ENCODE peak calls at places on chromosomes 12 and 14, in five cellular contexts. L is OCI-LY7, B is colonic mucosa, V is mucosa of descending colon, U is fibroblast of lung. O is an unnamed sample. For H3K36me3, the result is how much of the 10 kb centered on the place peaks cover.

GRCh38 chr14:44180975-44181374 is 326.1 kb downstream of the FSCB start:
- DNase-seq in B (no peak), V (no peak), L (no peak), U (no peak), O (no peak)

GRCh38 chr12:131755305-131756113 is 44.6 kb downstream of the SFSWAP start:
- DNase-seq in B (no peak), V (peak), L (peak), U (no peak), O (no peak)

GRCh38 chr12:61097991-61098580 is 1162.1 kb upstream of the USP15 start:
- DNase-seq in B (no peak), U (no peak), V (no peak), L (no peak), O (no peak)

GRCh38 chr12:4011597-4011996 is 138.4 kb upstream of the PARP11 start:
- DNase-seq in B (no peak), U (peak), L (no peak), V (no peak), O (no peak)

GRCh38 chr14:50762001-50762930 is 68.7 kb downstream of the NIN start:
- DNase-seq in B (no peak), L (no peak), V (no peak), U (peak), O (peak)

GRCh38 chr12:14257303-14257733 is 108.2 kb upstream of the ATF7IP start:
- DNase-seq in B (no peak), V (peak), L (no peak), U (no peak), O (no peak)

GRCh38 chr14:73712540-73713141 is 1.5 kb downstream of the PNMA1 start:
- DNase-seq in U (peak), B (peak), V (no peak), L (peak), O (peak)

GRCh38 chr12:46473634-46474201 is 101.1 kb upstream of the SLC38A2 start:
- DNase-seq in V (peak), L (no peak), B (peak), U (peak), O (peak)

GRCh38 chr14:89368490-89369477 is 48.2 kb downstream of the FOXN3 start:
- DNase-seq in V (no peak), B (no peak), U (no peak), L (no peak), O (no peak)

GRCh38 chr12:101857043-101857558 is 20.3 kb upstream of the DRAM1 start:
- DNase-seq in L (no peak), B (no peak), U (peak), V (no peak), O (peak)

GRCh38 chr12:108525681-108526080 is 10.6 kb downstream of the FICD start:
- DNase-seq in B (no peak), U (peak), L (no peak), V (no peak), O (no peak)

GRCh38 chr14:68027276-68027675 is 207.7 kb downstream of the RAD51B start:
- DNase-seq in B (no peak), L (no peak), U (peak), V (no peak), O (no peak)

GRCh38 chr12:117388865-117389508 is 27.6 kb upstream of the NOS1 start:
- DNase-seq in U (no peak), L (no peak), V (no peak), B (no peak), O (no peak)

GRCh38 chr14:54564071-54564798 is 2.7 kb upstream of the SAMD4A start:
- DNase-seq in V (no peak), L (peak), U (peak), B (no peak), O (peak)

GRCh38 chr14:78316058-78316457 is 145.9 kb downstream of the NRXN3 start:
- DNase-seq in B (no peak), L (no peak), U (no peak), V (no peak), O (no peak)

GRCh38 chr12:120981407-120981921 is 3.1 kb downstream of the HNF1A start:
- DNase-seq in U (no peak), B (peak), L (no peak), V (peak), O (no peak)
- H3K4me3 ChIP-seq in U (no peak), B (no peak), L (no peak), V (no peak), O (no peak)

GRCh38 chr12:63420206-63420644 is 248.1 kb downstream of the DPY19L2 start:
- DNase-seq in V (no peak), B (peak), L (peak), U (peak), O (peak)
- TF ChIP-seq CTCF in V (no peak), B (peak), L (peak), U (peak), O (peak)

DNA sequence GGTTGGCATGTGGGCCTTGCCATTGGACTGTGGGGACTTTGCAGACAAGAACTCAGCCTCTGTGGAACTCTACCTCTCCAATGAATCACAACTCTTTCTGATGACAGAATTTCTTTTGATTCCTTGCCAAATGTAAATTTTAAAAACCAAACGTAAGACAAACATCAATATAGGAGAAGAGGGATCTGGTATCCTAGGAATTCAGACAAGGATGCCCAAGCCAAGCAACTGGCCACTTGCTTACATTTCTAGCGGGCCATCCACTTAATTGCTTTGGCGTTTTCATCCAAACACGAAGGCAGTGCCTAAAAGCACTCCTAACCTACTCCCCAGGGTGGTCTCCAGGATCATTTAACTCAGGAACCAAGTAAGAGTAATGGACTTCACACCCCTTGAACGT is 23.4 kb upstream of the RAB35 start:
- DNase-seq in L (no peak), U (peak), V (no peak), B (no peak), O (no peak)
- H3K36me3 ChIP-seq in L (half or more), U (under half), V (under half), B (under half), O (half or more)

DNA sequence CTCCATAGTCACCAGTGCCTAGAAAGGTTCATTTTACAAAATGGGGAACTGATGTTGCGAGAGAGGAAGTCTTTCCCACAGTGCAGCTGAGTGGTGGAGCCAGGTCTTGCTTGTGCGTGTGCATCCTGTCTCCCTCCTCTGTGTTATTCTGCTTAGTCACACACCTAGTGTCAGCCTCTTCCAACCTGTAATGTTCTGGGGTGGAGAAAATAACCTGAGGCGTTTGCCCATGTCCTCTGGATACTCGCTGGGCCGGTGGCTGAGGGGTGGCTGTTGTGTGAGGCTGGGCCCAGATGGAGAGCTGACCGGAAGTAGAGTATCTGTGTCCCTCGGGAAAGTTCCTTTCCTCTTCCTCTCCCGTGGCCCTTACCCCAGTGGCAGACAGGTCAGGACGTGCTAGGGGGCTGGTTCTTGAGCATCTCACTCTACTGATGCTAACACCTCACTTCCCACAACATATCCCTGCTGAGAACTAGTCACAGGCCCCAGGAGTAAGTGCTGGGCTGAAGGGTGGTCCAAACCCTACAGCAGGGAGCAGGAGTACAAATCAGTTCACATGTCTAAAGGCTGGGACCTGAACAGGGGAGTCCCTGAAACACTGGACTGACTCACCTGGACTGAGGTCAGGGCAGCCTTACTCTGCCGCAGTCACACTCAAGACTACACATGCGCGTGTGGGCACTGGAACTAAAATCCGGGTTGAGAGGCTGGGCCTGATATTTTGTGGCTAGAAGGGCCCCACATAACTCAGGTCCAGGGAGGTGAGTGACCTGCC is 7.0 kb downstream of the MLF2 start:
- DNase-seq in B (no peak), V (no peak), L (peak), U (no peak), O (no peak)
- H3K4me3 ChIP-seq in B (no peak), V (no peak), L (no peak), U (no peak), O (no peak)

DNA sequence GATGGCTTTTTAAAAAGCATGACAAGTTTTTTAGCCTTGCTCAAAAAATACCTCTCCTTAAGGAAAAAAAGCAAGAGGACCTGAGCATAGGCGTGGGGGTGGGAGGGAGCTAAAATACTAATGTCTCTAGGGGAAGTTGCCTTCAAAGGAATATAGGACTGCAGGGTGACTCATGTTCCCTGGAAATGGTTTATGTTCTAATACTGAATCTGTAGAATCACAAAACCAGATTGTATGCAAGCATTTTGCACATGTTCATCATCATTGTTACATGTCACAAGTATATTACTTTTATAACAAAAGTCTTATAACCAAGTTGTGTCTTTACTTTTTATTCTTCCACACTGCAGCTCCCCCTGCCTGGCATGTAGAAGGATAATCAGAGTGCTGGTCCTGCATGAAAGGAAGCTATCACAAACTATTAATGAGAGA is 36.6 kb downstream of the GPR135 start:
- DNase-seq in B (no peak), V (no peak), L (peak), U (peak), O (no peak)
- TF ChIP-seq CTCF in B (no peak), V (no peak), L (peak), U (peak), O (no peak)

GRCh38 chr14:71056168-71056567 is 148.9 kb downstream of the PCNX1 start:
- DNase-seq in B (no peak), V (no peak), L (no peak), U (no peak), O (no peak)
- H3K36me3 ChIP-seq in B (under half), V (under half), L (under half), U (under half), O (under half)

O was measured in GM06990.